ENCODE peak calls at places on chromosomes 5 and 9, in eight cellular contexts. U, W, B, V, C, D, J and M are unnamed samples.

GRCh38 chr9:121598167-121599000 is 53.0 kb upstream of the DAB2IP start:
- DNase-seq in W (peak; percentile 91), V (no peak), B (peak; percentile 89), D (peak; percentile 77), U (peak; percentile 98), J (no peak), C (peak; percentile 89), M (peak; percentile 77)

GRCh38 chr9:99894826-99895225 is 11.6 kb upstream of the STX17 start:
- DNase-seq in W (no peak), V (no peak), D (no peak), U (no peak), C (no peak), B (no peak), J (no peak), M (no peak)

GRCh38 chr9:4077499-4078102 is 222.3 kb downstream of the GLIS3 start:
- DNase-seq in D (peak; percentile 49), U (peak; percentile 72), B (peak; percentile 71), V (no peak), W (peak; percentile 94), C (peak; percentile 93), J (peak; percentile 95), M (peak; percentile 53)

GRCh38 chr5:541148-541887 is 17.1 kb upstream of the SLC9A3 start:
- DNase-seq in C (no peak), U (peak; percentile 40), W (no peak), J (no peak), B (no peak), D (peak; percentile 31), V (peak; percentile 38), M (no peak)

GRCh38 chr5:108801776-108802175 is 54.1 kb downstream of the FER start:
- DNase-seq in W (no peak), U (no peak), B (no peak), D (no peak), J (no peak), V (no peak), C (no peak), M (peak; percentile 92)

GRCh38 chr5:175464414-175465233 is 13.7 kb upstream of the SFXN1 start:
- DNase-seq in V (peak; percentile 66), W (no peak), B (no peak), C (no peak), U (peak; percentile 68), D (peak; percentile 74), J (peak; percentile 79), M (peak; percentile 65)

GRCh38 chr5:109196486-109196885 is 213.3 kb downstream of the PJA2 start:
- DNase-seq in U (no peak), V (no peak), W (no peak), J (no peak), D (no peak), B (no peak), C (no peak), M (no peak)

GRCh38 chr5:159051431-159052281 is 48.1 kb downstream of the EBF1 start:
- DNase-seq in C (peak; percentile 86), D (no peak), V (no peak), J (no peak), W (peak; percentile 88), U (peak; percentile 79), B (peak; percentile 56), M (peak; percentile 76)

GRCh38 chr5:143968071-143968878 is 156.3 kb downstream of the HMHB1 start:
- DNase-seq in B (no peak), C (no peak), V (no peak), U (peak; percentile 57), J (no peak), D (no peak), W (no peak), M (peak; percentile 7)

GRCh38 chr5:158676642-158677489 is 422.9 kb downstream of the EBF1 start:
- DNase-seq in W (no peak), C (no peak), J (peak; percentile 25), V (no peak), U (peak; percentile 64), D (no peak), B (no peak), M (peak; percentile 38)

GRCh38 chr5:115934388-115934974 is 27.8 kb upstream of the LVRN start:
- DNase-seq in W (no peak), V (no peak), U (no peak), J (no peak), D (no peak), C (no peak), B (no peak), M (no peak)
- H3K4me3 ChIP-seq in W (no peak overlapping the region), V (no peak overlapping the region), U (no peak overlapping the region), J (no peak overlapping the region), D (no peak overlapping the region), C (no peak overlapping the region), B (no peak overlapping the region), M (no peak overlapping the region)

DNA sequence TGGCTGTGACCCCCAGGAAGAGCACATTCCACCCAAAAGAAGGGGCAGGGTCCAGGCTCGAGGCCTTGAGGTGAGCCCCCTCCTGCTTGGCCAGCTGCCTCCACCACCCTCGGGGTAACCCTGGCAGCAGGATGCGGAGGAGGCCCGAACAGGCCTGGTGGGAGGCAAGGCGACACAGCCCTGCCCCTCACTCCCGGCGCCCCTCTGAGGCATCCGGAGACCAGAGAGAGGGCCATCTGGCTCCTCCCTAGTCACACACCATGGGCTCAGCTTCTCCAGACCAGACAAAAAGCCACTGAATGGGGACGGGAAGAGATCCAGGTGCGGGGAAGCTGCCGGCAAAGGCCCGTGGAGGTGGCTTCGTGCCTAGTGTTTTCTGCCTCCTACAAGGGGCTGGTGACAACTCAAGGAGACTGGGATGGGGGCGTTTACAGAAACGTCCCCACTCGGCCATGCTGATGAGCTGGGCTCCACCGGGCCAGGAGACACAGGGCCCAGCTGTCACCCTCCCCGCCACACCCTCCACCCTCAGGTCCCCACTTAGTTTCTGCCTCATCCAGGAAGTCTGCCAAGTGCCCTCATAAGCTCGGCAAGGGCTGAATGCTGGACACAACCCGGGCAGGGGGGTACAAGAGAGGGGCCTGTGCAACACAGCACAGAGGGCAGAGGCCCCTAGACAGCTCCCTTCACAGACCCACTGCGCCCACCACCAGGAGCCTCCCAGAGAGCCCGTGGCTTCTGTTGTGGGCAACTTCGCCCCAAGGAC is 41.9 kb downstream of the NACC2 start:
- DNase-seq in C (no peak), V (no peak), D (no peak), W (peak; percentile 67), B (no peak), U (peak; percentile 61), J (peak; percentile 45), M (no peak)
- H3K4me1 ChIP-seq in C (peaks cover 2% of the 10 kb centered on the region), V (peaks cover 8% of the 10 kb centered on the region), D (peaks cover 30% of the 10 kb centered on the region), W (peaks cover 16% of the 10 kb centered on the region), B (no peaks in the 10 kb centered on the region), U (peaks cover 44% of the 10 kb centered on the region), J (peaks cover 35% of the 10 kb centered on the region), M (peaks cover 9% of the 10 kb centered on the region)

GRCh38 chr9:128298535-128299482 is 22.7 kb downstream of the SWI5 start:
- DNase-seq in U (no peak), W (no peak), D (no peak), J (no peak), B (no peak), C (no peak), V (no peak), M (no peak)
- H3K4me3 ChIP-seq in U (no peak overlapping the region), W (no peak overlapping the region), D (no peak overlapping the region), J (no peak overlapping the region), B (no peak overlapping the region), C (no peak overlapping the region), V (no peak overlapping the region), M (no peak overlapping the region)

GRCh38 chr9:71676460-71676859 is 91.9 kb downstream of the CEMIP2 start:
- DNase-seq in W (no peak), D (no peak), V (no peak), C (no peak), U (no peak), J (no peak), B (no peak), M (no peak)

GRCh38 chr9:71678999-71679398 is 89.3 kb downstream of the CEMIP2 start:
- DNase-seq in V (no peak), W (no peak), D (no peak), U (no peak), C (no peak), B (no peak), J (no peak), M (no peak)

GRCh38 chr9:71675129-71675856 is 93.0 kb downstream of the CEMIP2 start:
- DNase-seq in V (no peak), B (no peak), C (no peak), U (no peak), W (no peak), D (no peak), J (no peak), M (no peak)

GRCh38 chr9:71675857-71676165 is 92.5 kb downstream of the CEMIP2 start:
- DNase-seq in W (no peak), U (no peak), V (no peak), J (no peak), B (no peak), D (no peak), C (no peak), M (no peak)

GRCh38 chr9:71677209-71677608 is 91.1 kb downstream of the CEMIP2 start:
- DNase-seq in U (no peak), V (no peak), D (no peak), W (no peak), C (no peak), B (no peak), J (no peak), M (no peak)
- H3K4me1 ChIP-seq in U (no peaks in the 10 kb centered on the region), V (no peaks in the 10 kb centered on the region), D (peaks cover 19% of the 10 kb centered on the region), W (peaks cover 3% of the 10 kb centered on the region), C (no peaks in the 10 kb centered on the region), B (no peaks in the 10 kb centered on the region), J (no peaks in the 10 kb centered on the region), M (peaks cover 14% of the 10 kb centered on the region)